ENCODE peak calls at places on chromosome 3, in four cellular contexts. One of them, this sample, is unnamed. For H3K27me3 and H3K4me1, the result is how much of the 10 kb centered on the place peaks cover.

GRCh38 chr3:170079466-170080165 is 41.8 kb downstream of the GPR160 start:
- DNase-seq in psoas muscle: no peak
- DNase-seq in GM23248: no peak
- DNase-seq in stomach: no peak
- DNase-seq in this sample: no peak

GRCh38 chr3:122258757-122259371 is 66.2 kb upstream of the CSTA start:
- DNase-seq in psoas muscle: peak
- DNase-seq in GM23248: peak
- DNase-seq in stomach: peak
- DNase-seq in this sample: peak

GRCh38 chr3:156216216-156216615 is 95.8 kb downstream of the KCNAB1 start:
- DNase-seq in GM23248: no peak
- DNase-seq in psoas muscle: no peak
- DNase-seq in stomach: no peak
- DNase-seq in this sample: no peak

GRCh38 chr3:72375237-72376154 is 472.7 kb downstream of the SHQ1 start:
- DNase-seq in psoas muscle: no peak
- DNase-seq in stomach: no peak
- DNase-seq in GM23248: no peak
- DNase-seq in this sample: no peak

GRCh38 chr3:76429536-76430177 is 610.2 kb upstream of the ROBO2 start:
- DNase-seq in GM23248: no peak
- DNase-seq in psoas muscle: no peak
- DNase-seq in stomach: no peak
- DNase-seq in this sample: peak

GRCh38 chr3:196207833-196208607 is 3.2 kb downstream of the ZDHHC19 start:
- DNase-seq in GM23248: peak
- DNase-seq in stomach: no peak
- DNase-seq in psoas muscle: peak
- DNase-seq in this sample: peak

GRCh38 chr3:71251156-71251775 is 332.3 kb downstream of the FOXP1 start:
- DNase-seq in GM23248: peak
- DNase-seq in psoas muscle: no peak
- DNase-seq in stomach: no peak
- DNase-seq in this sample: no peak

GRCh38 chr3:48088056-48088748 is 72.0 kb upstream of the MAP4 start:
- DNase-seq in GM23248: peak
- DNase-seq in stomach: peak
- DNase-seq in psoas muscle: no peak
- DNase-seq in this sample: no peak

GRCh38 chr3:42180901-42181300 is 85.1 kb downstream of the CCK start:
- DNase-seq in psoas muscle: no peak
- DNase-seq in GM23248: no peak
- DNase-seq in stomach: no peak
- DNase-seq in this sample: no peak

GRCh38 chr3:179045719-179046402 is 25.7 kb downstream of the ZMAT3 start:
- DNase-seq in stomach: no peak
- DNase-seq in psoas muscle: no peak
- DNase-seq in GM23248: no peak
- DNase-seq in this sample: no peak

GRCh38 chr3:168956087-168956486 is 707.4 kb downstream of the MECOM start:
- DNase-seq in GM23248: no peak
- DNase-seq in psoas muscle: no peak
- DNase-seq in stomach: no peak
- DNase-seq in this sample: peak

GRCh38 chr3:115986555-115987207 is 363.4 kb downstream of the GAP43 start:
- DNase-seq in stomach: no peak
- DNase-seq in GM23248: peak
- DNase-seq in psoas muscle: no peak
- DNase-seq in this sample: no peak

GRCh38 chr3:100401674-100402036 is 316 bp downstream of the LNP1 start:
- DNase-seq in psoas muscle: peak
- DNase-seq in GM23248: peak
- DNase-seq in stomach: no peak
- DNase-seq in this sample: peak

GRCh38 chr3:17003457-17003856 is 118.7 kb downstream of the PLCL2 start:
- DNase-seq in stomach: no peak
- DNase-seq in GM23248: no peak
- DNase-seq in psoas muscle: no peak
- DNase-seq in this sample: no peak

GRCh38 chr3:111668912-111669488 is 73.9 kb upstream of the ZBED2 start:
- DNase-seq in psoas muscle: no peak
- DNase-seq in stomach: no peak
- DNase-seq in GM23248: peak
- DNase-seq in this sample: no peak

GRCh38 chr3:18228060-18228459 is 197.1 kb downstream of the SATB1 start:
- DNase-seq in stomach: no peak
- DNase-seq in GM23248: no peak
- DNase-seq in psoas muscle: no peak
- DNase-seq in this sample: no peak

GRCh38 chr3:171778493-171778892 is 31.8 kb downstream of the PLD1 start:
- DNase-seq in GM23248: no peak
- DNase-seq in stomach: no peak
- DNase-seq in psoas muscle: no peak
- DNase-seq in this sample: no peak

GRCh38 chr3:87437765-87438164 is 161.4 kb upstream of the POU1F1 start:
- DNase-seq in psoas muscle: no peak
- DNase-seq in GM23248: peak
- DNase-seq in stomach: no peak
- DNase-seq in this sample: no peak

GRCh38 chr3:28243424-28244106 is 2.1 kb downstream of the CMC1 start:
- DNase-seq in psoas muscle: no peak
- DNase-seq in stomach: no peak
- DNase-seq in GM23248: no peak
- DNase-seq in this sample: no peak

GRCh38 chr3:52986938-52987337 is 58.9 kb downstream of the SFMBT1 start:
- DNase-seq in GM23248: peak
- DNase-seq in stomach: no peak
- DNase-seq in psoas muscle: no peak
- DNase-seq in this sample: no peak

GRCh38 chr3:155416500-155417118 is 123.1 kb upstream of the STRIT1 start:
- DNase-seq in GM23248: peak
- DNase-seq in psoas muscle: no peak
- DNase-seq in stomach: no peak
- DNase-seq in this sample: no peak

DNA sequence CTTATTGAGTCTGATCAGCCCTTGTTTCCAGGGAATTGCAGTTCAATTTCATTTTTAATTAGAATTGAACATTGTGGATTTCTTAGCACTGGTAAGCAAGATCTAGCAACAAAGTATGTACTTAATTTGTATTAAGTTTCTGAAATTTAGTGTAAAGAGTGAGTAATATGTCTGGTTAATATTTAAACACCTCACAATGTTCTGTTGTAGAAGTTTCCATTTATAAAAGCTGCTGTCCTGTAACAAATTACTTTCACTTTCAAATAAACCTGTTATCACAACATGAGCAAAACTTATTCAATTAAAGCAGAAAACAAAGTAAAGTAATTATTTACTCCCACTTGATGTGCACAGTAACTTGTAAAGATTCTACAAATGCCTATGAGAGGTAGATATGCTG is 448.5 kb downstream of the NAALADL2 start:
- DNase-seq in psoas muscle: no peak
- DNase-seq in stomach: no peak
- DNase-seq in GM23248: no peak
- DNase-seq in this sample: no peak
- H3K27me3 ChIP-seq in psoas muscle: under half
- H3K27me3 ChIP-seq in stomach: under half
- H3K27me3 ChIP-seq in GM23248: under half
- H3K27me3 ChIP-seq in this sample: under half

DNA sequence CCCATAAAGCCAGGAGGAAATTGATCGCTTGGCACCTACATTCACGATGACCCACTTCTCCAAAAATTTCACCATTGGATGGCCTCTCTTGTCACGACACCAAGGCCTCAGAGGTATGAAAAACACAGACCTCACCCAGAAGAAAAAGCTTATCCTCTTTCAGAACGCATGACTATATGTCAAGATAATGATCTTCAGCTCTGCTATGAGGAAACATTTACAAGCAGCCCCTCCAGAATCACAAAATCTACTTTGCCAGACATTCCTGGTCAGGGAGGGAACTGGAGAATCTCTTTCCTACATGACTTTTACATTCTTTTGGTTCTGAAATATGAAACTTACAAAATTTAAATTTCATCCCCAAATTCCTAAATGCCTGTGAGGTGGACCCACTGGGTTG is 122.7 kb downstream of the WNT5A start:
- DNase-seq in GM23248: peak
- DNase-seq in stomach: no peak
- DNase-seq in psoas muscle: no peak
- DNase-seq in this sample: no peak
- H3K4me1 ChIP-seq in GM23248: half or more
- H3K4me1 ChIP-seq in stomach: under half
- H3K4me1 ChIP-seq in psoas muscle: under half
- H3K4me1 ChIP-seq in this sample: under half

GRCh38 chr3:58237940-58238681 is 519 bp downstream of the ABHD6 start:
- DNase-seq in GM23248: peak
- DNase-seq in stomach: peak
- DNase-seq in psoas muscle: peak
- DNase-seq in this sample: peak
- H3K27me3 ChIP-seq in GM23248: under half
- H3K27me3 ChIP-seq in stomach: under half
- H3K27me3 ChIP-seq in psoas muscle: under half
- H3K27me3 ChIP-seq in this sample: under half

DNA sequence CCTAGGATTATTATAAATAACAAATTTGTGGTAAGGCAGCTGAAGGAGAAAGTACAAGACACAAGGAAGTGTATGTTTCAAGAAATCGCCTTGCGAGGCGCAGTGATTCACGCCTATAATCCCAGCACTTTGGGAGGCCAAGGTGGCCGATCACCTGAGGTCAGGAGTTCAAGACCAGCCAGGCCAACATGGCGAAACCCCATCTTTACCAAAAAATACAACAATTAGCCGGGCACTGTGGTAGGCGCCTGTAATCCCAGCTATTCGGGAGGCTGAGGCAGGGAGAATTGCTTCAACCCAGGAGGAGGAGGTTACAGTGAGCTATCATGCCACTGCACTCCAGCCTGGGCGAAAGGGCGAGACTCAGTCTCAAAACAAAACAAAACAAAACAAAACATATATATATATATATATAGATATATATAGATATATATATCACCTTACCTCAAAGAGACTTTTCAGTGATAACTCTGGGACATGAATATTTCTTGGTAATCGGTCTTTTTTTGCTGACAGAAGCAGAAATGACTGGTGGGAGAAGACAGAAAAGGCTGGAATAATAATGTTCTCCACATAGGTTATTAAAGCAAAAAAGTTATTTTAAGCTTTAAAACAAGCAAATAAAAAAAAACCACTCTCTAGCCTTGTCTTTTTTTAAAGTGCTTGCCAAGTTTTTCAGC is 52.3 kb downstream of the TRANK1 start:
- DNase-seq in stomach: no peak
- DNase-seq in psoas muscle: no peak
- DNase-seq in GM23248: no peak
- DNase-seq in this sample: no peak
- H3K4me1 ChIP-seq in stomach: under half
- H3K4me1 ChIP-seq in psoas muscle: under half
- H3K4me1 ChIP-seq in GM23248: under half
- H3K4me1 ChIP-seq in this sample: under half

DNA sequence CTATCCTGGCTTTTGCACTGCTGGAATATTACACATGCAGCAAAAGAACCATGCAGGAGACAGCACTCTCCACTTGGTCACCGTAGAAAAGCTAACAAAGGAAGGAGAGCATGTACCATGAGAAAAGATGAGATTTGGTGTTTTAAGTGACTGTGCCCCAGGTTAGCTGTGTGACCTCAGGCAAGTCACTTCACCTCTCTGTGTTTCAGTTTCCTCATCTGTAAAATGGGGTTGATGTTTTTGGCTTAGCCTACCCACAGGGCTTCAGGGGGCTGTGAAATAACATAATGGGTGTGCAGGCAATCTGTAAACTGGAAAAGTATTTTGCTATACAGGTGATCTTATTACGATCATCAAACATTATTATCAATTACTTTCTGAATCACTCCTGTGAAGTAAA is 69.3 kb upstream of the SLC6A11 start:
- DNase-seq in stomach: no peak
- DNase-seq in psoas muscle: no peak
- DNase-seq in GM23248: no peak
- DNase-seq in this sample: no peak
- H3K27me3 ChIP-seq in stomach: half or more
- H3K27me3 ChIP-seq in psoas muscle: under half
- H3K27me3 ChIP-seq in GM23248: under half
- H3K27me3 ChIP-seq in this sample: under half